ENCODE peak calls at places on chromosomes 16 and 17, in eight cellular contexts. Z, G, T, W, A, K, I and M are unnamed samples.
A peak's percentile ranks its signal among the peaks of the same experiment; 100 is the strongest.

GRCh38 chr17:8408371-8408770 is 10.7 kb upstream of the RNF222 start:
- DNase-seq in K (no peak), W (no peak), T (no peak), Z (no peak), G (no peak), I (peak; percentile 59), A (no peak), M (no peak)

GRCh38 chr17:8371786-8372185 is 4.7 kb downstream of the KRABD2 start:
- DNase-seq in I (no peak), T (no peak), W (no peak), A (no peak), K (no peak), G (no peak), Z (no peak), M (no peak)

GRCh38 chr17:76439314-76439928 is 13.5 kb downstream of the UBE2O start:
- DNase-seq in A (no peak), Z (no peak), T (no peak), I (no peak), W (no peak), K (no peak), G (no peak), M (no peak)

GRCh38 chr17:78012428-78012827 is 53.9 kb downstream of the TNRC6C start:
- DNase-seq in I (no peak), W (no peak), A (no peak), K (no peak), Z (no peak), G (no peak), T (no peak), M (no peak)

GRCh38 chr16:14315683-14316320 is 244.7 kb downstream of the MRTFB start:
- DNase-seq in K (no peak), G (no peak), A (no peak), T (no peak), Z (no peak), I (no peak), W (no peak), M (no peak)

GRCh38 chr17:62800580-62800979 is 7.5 kb downstream of the MARCHF10 start:
- DNase-seq in I (peak; percentile 90), T (no peak), Z (no peak), K (peak; percentile 23), W (peak; percentile 36), G (no peak), A (no peak), M (peak; percentile 60)

GRCh38 chr16:66372898-66373155 is 6.3 kb downstream of the CDH5 start:
- DNase-seq in Z (no peak), W (no peak), A (no peak), I (no peak), G (no peak), K (no peak), T (no peak), M (no peak)

GRCh38 chr16:85767569-85767968 is 16.7 kb upstream of the C16orf74 start:
- DNase-seq in Z (no peak), K (no peak), T (peak; percentile 52), A (no peak), I (peak; percentile 80), G (no peak), W (peak; percentile 78), M (no peak)

GRCh38 chr16:66844342-66845079 is at the start of gene CA7:
- DNase-seq in I (no peak), Z (no peak), G (no peak), A (no peak), W (no peak), K (no peak), T (no peak), M (no peak)

GRCh38 chr17:45146616-45147101 is 1.6 kb upstream of the HEXIM1 start:
- DNase-seq in A (no peak), K (no peak), Z (no peak), G (no peak), W (peak; percentile 95), I (no peak), T (no peak), M (no peak)

GRCh38 chr16:69787883-69788282 is 25.8 kb downstream of the WWP2 start:
- DNase-seq in I (no peak), T (no peak), K (no peak), A (no peak), W (no peak), G (no peak), Z (peak; percentile 19), M (no peak)

GRCh38 chr16:75535901-75536300 is at the start of gene CHST5:
- DNase-seq in T (no peak), Z (peak; percentile 31), A (no peak), G (no peak), I (no peak), K (no peak), W (no peak), M (no peak)

GRCh38 chr17:38619937-38620550 is 14.3 kb upstream of the SRCIN1 start:
- DNase-seq in G (no peak), Z (peak; percentile 27), A (no peak), T (no peak), I (peak; percentile 27), K (no peak), W (no peak), M (no peak)

GRCh38 chr16:55530316-55530856 is 21.5 kb downstream of the LPCAT2 start:
- DNase-seq in I (no peak), G (no peak), K (no peak), Z (no peak), T (no peak), A (no peak), W (no peak), M (no peak)

GRCh38 chr17:15379659-15380058 is 38.3 kb upstream of the TEKT3 start:
- DNase-seq in G (no peak), Z (no peak), W (no peak), K (no peak), T (no peak), A (no peak), I (no peak), M (no peak)

GRCh38 chr17:42698736-42699414 is 16.5 kb downstream of the CNTNAP1 start:
- DNase-seq in A (no peak), K (no peak), T (no peak), W (peak; percentile 63), Z (peak; percentile 57), G (no peak), I (peak; percentile 60), M (no peak)

GRCh38 chr17:57561072-57561861 is 183.8 kb downstream of the CCDC182 start:
- DNase-seq in G (no peak), T (no peak), W (no peak), K (no peak), Z (no peak), I (no peak), A (no peak), M (no peak)

GRCh38 chr17:42184717-42185496 is at the start of gene HCRT:
- DNase-seq in I (no peak), T (no peak), G (peak; percentile 21), K (no peak), W (no peak), Z (no peak), A (no peak), M (no peak)

GRCh38 chr17:4407216-4407615 is 26.5 kb upstream of the SPNS3 start:
- DNase-seq in K (no peak), Z (no peak), W (no peak), I (peak; percentile 87), A (no peak), G (no peak), T (no peak), M (no peak)

DNA sequence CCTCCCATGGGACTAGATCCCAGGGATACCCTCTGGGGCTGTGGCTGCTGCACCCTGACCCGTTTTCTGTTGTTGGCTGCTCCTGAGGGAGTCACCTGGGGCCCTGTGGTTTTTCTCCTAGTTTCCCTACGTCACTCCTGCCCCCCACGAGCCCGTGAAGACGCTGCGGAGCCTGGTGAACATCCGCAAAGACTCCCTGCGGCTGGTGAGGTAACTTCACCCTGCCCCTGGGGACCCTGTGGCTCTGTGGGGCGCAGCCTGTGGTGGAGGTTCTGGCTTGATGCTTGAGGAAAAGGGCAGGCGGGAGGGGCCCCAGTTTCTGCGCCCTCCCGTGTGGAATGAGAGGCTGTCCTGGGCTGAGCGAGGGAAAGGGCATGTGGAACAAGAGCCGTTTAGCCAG is 27.2 kb downstream of the MGRN1 start:
- DNase-seq in W (no peak), A (no peak), G (no peak), Z (no peak), I (no peak), T (no peak), K (no peak), M (no peak)
- H3K27ac ChIP-seq in W (no peak overlapping the region), A (no peak overlapping the region), G (no peak overlapping the region), Z (peak overlapping the region; percentile 77), I (no peak overlapping the region), T (no peak overlapping the region), K (no peak overlapping the region), M (no peak overlapping the region)

GRCh38 chr17:34841467-34841866 is 119.8 kb downstream of the CCT6B start:
- DNase-seq in I (no peak), W (no peak), Z (no peak), G (no peak), K (no peak), A (no peak), T (no peak), M (no peak)
- H3K27ac ChIP-seq in I (no peak overlapping the region), W (no peak overlapping the region), Z (no peak overlapping the region), G (no peak overlapping the region), K (no peak overlapping the region), A (no peak overlapping the region), T (no peak overlapping the region), M (no peak overlapping the region)

DNA sequence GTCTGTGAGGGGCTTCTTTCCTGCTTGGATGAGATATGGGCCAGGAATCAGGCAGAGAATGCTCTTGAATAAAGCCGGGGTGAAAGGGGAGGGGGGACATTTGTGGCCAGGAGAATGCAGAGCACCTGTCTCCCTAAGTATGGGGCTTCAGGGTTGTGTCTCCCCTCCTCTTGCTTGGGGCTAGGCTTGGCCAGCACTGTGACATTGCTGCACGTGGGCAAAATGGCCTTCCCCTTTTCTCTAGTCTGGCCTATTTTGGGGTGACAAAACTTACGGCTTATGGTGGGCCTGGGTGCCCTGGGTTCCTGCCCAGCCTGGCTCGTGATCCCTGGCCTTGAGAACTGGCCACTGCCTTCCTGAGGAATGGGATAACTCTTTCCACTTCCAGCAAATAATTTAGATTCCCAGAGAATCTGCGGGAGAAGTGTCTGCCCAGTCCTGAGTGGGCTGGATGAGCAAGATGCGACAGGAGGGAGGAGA is 5.6 kb downstream of the NFE2L1 start:
- DNase-seq in W (no peak), A (no peak), I (no peak), T (no peak), G (no peak), K (no peak), Z (no peak), M (no peak)
- H3K27ac ChIP-seq in W (no peak overlapping the region), A (peak overlapping the region; percentile 69), I (peak overlapping the region; percentile 65), T (no peak overlapping the region), G (peak overlapping the region; percentile 62), K (peak overlapping the region; percentile 59), Z (peak overlapping the region; percentile 99), M (peak overlapping the region; percentile 96)

GRCh38 chr16:57530531-57531252 is 5.7 kb downstream of the CCDC102A start:
- DNase-seq in Z (peak; percentile 57), A (no peak), T (no peak), I (no peak), W (no peak), K (peak; percentile 7), G (no peak), M (no peak)

GRCh38 chr16:57532251-57532625 is 4.1 kb downstream of the CCDC102A start:
- DNase-seq in K (peak; percentile 7), G (no peak), A (no peak), W (no peak), I (no peak), T (no peak), Z (peak; percentile 40), M (no peak)

GRCh38 chr16:57533366-57533617 is 3.1 kb downstream of the CCDC102A start:
- DNase-seq in G (no peak), I (no peak), K (peak; percentile 7), T (no peak), W (no peak), Z (no peak), A (no peak), M (no peak)

GRCh38 chr16:57531253-57531575 is 5.2 kb downstream of the CCDC102A start:
- DNase-seq in W (no peak), A (no peak), I (no peak), G (no peak), K (no peak), Z (no peak), T (no peak), M (no peak)

GRCh38 chr16:57531635-57532220 is 4.6 kb downstream of the CCDC102A start:
- DNase-seq in K (peak; percentile 6), Z (peak; percentile 30), G (no peak), I (no peak), T (no peak), A (no peak), W (no peak), M (no peak)
- H3K27ac ChIP-seq in K (no peak overlapping the region), Z (no peak overlapping the region), G (no peak overlapping the region), I (no peak overlapping the region), T (peak overlapping the region; percentile 11), A (no peak overlapping the region), W (no peak overlapping the region), M (no peak overlapping the region)